ENCODE peak calls at places on chromosomes 5 and 9, in four cellular contexts. O, J, S and G are unnamed samples.

GRCh38 chr9:125633116-125633743 is 73.8 kb downstream of the MAPKAP1 start:
- DNase-seq in O (no peak), J (no peak), S (no peak), G (no peak)

GRCh38 chr9:18184034-18184800 is 289.7 kb upstream of the ADAMTSL1 start:
- DNase-seq in O (no peak), J (no peak), S (no peak), G (no peak)

GRCh38 chr9:26695010-26695601 is 197.5 kb downstream of the CAAP1 start:
- DNase-seq in O (no peak), J (no peak), S (no peak), G (no peak)

GRCh38 chr5:66139313-66139712 is 4.8 kb upstream of the SREK1 start:
- DNase-seq in O (no peak), J (no peak), S (no peak), G (no peak)

GRCh38 chr5:132751444-132751843 is 4.2 kb downstream of the CCNI2 start:
- DNase-seq in O (peak; percentile 74), J (no peak), S (peak; percentile 68), G (peak; percentile 55)

GRCh38 chr5:143653256-143653655 is 158.7 kb upstream of the HMHB1 start:
- DNase-seq in O (no peak), J (no peak), S (no peak), G (peak; percentile 18)

GRCh38 chr5:92874790-92875189 is 706.2 kb downstream of the NR2F1-AS1 start:
- DNase-seq in O (no peak), J (no peak), S (no peak), G (no peak)

GRCh38 chr5:135492319-135492626 is 40.1 kb upstream of the TIFAB start:
- DNase-seq in O (no peak), J (no peak), S (no peak), G (no peak)

GRCh38 chr9:20848490-20848889 is 164.4 kb downstream of the FOCAD start:
- DNase-seq in O (no peak), J (no peak), S (no peak), G (no peak)

GRCh38 chr9:33923079-33923478 is 106.1 kb downstream of the UBE2R2 start:
- DNase-seq in O (no peak), J (no peak), S (no peak), G (no peak)

GRCh38 chr9:81499571-81499970 is 189.8 kb downstream of the TLE1 start:
- DNase-seq in O (no peak), J (no peak), S (no peak), G (no peak)

GRCh38 chr9:131997779-131998178 is 81.9 kb downstream of the MED27 start:
- DNase-seq in O (no peak), J (no peak), S (no peak), G (no peak)

GRCh38 chr5:13045897-13046551 is 898.5 kb downstream of the DNAH5 start:
- DNase-seq in O (no peak), J (no peak), S (no peak), G (no peak)

GRCh38 chr5:146717951-146718350 is 160.6 kb downstream of the PPP2R2B start:
- DNase-seq in O (no peak), J (no peak), S (no peak), G (no peak)

GRCh38 chr9:35649431-35650340 is 1.0 kb downstream of the SIT1 start:
- DNase-seq in O (no peak), J (peak; percentile 87), S (no peak), G (no peak)

GRCh38 chr9:121075251-121076036 is 689 bp downstream of the CNTRL start:
- DNase-seq in O (no peak), J (no peak), S (no peak), G (peak; percentile 35)
- TF ChIP-seq CTCF in O (no peak), J (peak; percentile 52), S (no peak), G (peak; percentile 24)

GRCh38 chr5:180069589-180070247 is 1.8 kb downstream of the RNF130 start:
- DNase-seq in O (no peak), J (no peak), S (no peak), G (no peak)

GRCh38 chr5:180070726-180071417 is 687 bp downstream of the RNF130 start:
- DNase-seq in O (peak; percentile 30), J (no peak), S (no peak), G (no peak)

GRCh38 chr5:180068519-180069090 is 3.0 kb downstream of the RNF130 start:
- DNase-seq in O (no peak), J (no peak), S (no peak), G (no peak)

GRCh38 chr5:180071418-180072255 is at the start of gene RNF130:
- DNase-seq in O (peak; percentile 91), J (peak; percentile 75), S (peak; percentile 97), G (no peak)

GRCh38 chr5:180067986-180068385 is 3.6 kb downstream of the RNF130 start:
- DNase-seq in O (no peak), J (no peak), S (no peak), G (no peak)
- H3K4me3 ChIP-seq in O (no peak overlapping the region), J (no peak overlapping the region), S (no peak overlapping the region), G (no peak overlapping the region)

DNA sequence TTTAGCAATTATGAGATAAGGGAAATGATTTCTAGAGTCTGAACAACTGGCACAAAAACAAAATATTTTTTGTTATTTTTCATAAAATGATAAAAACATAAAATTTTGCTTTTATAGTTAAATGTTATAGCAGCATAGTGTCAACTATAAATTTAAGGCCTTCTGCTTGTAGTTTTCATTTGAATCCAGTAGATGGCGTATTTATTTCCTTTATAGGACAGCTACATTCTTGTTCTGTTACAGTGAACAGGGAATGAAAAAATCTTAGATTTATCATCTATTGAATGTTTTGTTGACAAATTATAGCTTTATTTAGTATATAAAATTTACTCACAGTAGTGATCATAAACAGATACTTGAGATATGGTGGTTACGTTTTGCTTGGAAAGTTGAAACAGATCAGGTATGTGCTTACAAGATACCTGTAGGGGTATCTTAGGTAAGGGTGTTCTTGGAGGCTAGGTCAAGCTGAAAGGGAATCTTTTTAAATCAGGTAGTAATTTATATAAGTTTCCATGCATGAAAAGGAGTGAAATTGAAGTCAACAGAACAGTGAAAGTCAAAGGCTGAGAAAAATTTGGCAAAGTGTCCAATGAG is 239.3 kb upstream of the GRIN3A start:
- DNase-seq in O (no peak), J (no peak), S (no peak), G (no peak)
- TF ChIP-seq CTCF in O (peak; percentile 7), J (peak; percentile 62), S (peak; percentile 35), G (peak; percentile 36)

DNA sequence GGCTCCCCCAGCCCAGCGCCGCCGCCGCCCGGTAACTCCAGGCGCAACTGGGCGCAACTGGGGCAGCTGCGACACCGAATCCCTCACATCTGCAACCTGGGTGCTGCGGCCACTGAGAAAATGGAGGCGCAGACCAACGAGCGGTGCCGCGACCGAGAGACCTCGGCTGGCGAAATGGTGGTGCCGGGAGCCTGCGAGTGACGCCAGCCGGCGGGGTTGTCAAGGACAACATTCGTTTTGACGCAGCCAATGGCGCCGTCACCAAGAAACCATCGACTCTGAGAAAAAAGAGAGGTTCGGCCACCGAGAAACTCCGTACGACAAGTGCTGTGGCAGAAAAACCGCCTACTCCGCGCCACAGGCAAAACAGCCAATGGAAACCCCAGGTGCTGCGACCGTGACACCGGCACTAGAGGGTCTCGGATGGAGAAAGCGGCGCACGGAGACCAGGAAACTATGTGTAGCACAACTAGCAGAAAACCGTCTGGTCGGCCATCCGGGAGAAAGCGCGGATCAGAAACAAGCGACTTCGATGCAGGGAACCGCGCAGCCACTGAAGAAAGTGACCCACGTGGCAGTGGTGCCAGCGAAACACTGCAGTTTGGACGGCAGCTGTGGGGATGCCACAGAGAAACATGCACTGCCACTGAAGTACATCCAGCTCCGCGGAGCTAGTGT is 88.8 kb downstream of the ANXA2R start:
- DNase-seq in O (no peak), J (no peak), S (peak; percentile 67), G (no peak)
- H3K4me3 ChIP-seq in O (peak overlapping the region; percentile 49), J (no peak overlapping the region), S (peak overlapping the region; percentile 75), G (peak overlapping the region; percentile 58)

GRCh38 chr9:133601746-133602145 is 7.4 kb downstream of the FAM163B start:
- DNase-seq in O (no peak), J (no peak), S (peak; percentile 19), G (no peak)

GRCh38 chr9:133605446-133605845 is 3.7 kb downstream of the FAM163B start:
- DNase-seq in O (no peak), J (no peak), S (no peak), G (no peak)

GRCh38 chr9:133604214-133604613 is 5.0 kb downstream of the FAM163B start:
- DNase-seq in O (no peak), J (peak; percentile 40), S (no peak), G (no peak)

GRCh38 chr9:133604856-133605255 is 4.3 kb downstream of the FAM163B start:
- DNase-seq in O (no peak), J (no peak), S (peak; percentile 44), G (no peak)

GRCh38 chr9:133603165-133603927 is 5.8 kb downstream of the FAM163B start:
- DNase-seq in O (no peak), J (no peak), S (peak; percentile 35), G (no peak)
- TF ChIP-seq CTCF in O (no peak), J (no peak), S (no peak), G (no peak)

GRCh38 chr9:88477300-88477751 is 57.7 kb upstream of the NXNL2 start:
- DNase-seq in O (no peak), J (no peak), S (no peak), G (no peak)

GRCh38 chr9:88478236-88478635 is 56.7 kb upstream of the NXNL2 start:
- DNase-seq in O (no peak), J (no peak), S (no peak), G (no peak)

GRCh38 chr9:88481933-88482332 is 53.0 kb upstream of the NXNL2 start:
- DNase-seq in O (no peak), J (no peak), S (no peak), G (no peak)

GRCh38 chr9:88476491-88477271 is 58.3 kb upstream of the NXNL2 start:
- DNase-seq in O (no peak), J (peak; percentile 21), S (no peak), G (no peak)
- H3K4me3 ChIP-seq in O (no peak overlapping the region), J (no peak overlapping the region), S (no peak overlapping the region), G (no peak overlapping the region)

GRCh38 chr9:2824054-2824453 is 19.8 kb downstream of the PUM3 start:
- DNase-seq in O (no peak), J (no peak), S (no peak), G (no peak)

GRCh38 chr9:2819165-2819564 is 24.7 kb downstream of the PUM3 start:
- DNase-seq in O (no peak), J (no peak), S (no peak), G (no peak)

GRCh38 chr9:2826291-2826690 is 17.6 kb downstream of the PUM3 start:
- DNase-seq in O (no peak), J (no peak), S (no peak), G (no peak)

GRCh38 chr9:2821855-2822254 is 22.0 kb downstream of the PUM3 start:
- DNase-seq in O (no peak), J (no peak), S (no peak), G (no peak)

GRCh38 chr9:2824564-2824963 is 19.3 kb downstream of the PUM3 start:
- DNase-seq in O (no peak), J (peak; percentile 21), S (no peak), G (no peak)
- TF ChIP-seq CTCF in O (no peak), J (peak; percentile 44), S (no peak), G (no peak)

DNA sequence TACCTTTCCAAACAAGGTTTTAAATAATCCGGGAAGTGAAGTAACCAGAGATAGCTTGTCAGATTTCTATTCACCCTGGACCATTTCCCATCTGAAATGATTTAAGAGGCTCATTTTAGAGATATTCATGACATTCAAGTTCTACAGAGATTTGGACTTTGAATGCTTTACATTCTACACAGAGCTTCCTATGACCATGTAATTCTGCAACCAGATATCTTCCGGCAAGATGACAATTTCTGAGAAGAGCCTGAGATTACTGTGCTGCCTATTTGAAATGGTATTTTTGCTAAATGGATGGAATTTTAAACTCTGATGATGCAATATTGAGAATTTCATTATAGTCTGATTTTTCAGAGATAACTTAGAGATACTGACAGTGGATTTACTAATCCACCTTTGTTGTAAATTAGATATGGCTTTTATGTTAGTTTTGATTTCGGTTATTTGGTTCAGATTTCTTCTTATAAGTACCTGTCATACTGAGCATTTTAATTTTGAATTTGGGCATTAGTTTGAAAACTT is 16.0 kb upstream of the ACOT12 start:
- DNase-seq in O (no peak), J (no peak), S (no peak), G (no peak)
- H3K4me3 ChIP-seq in O (no peak overlapping the region), J (no peak overlapping the region), S (no peak overlapping the region), G (no peak overlapping the region)